ENCODE peak calls at places on chromosomes 12 and 14, in five cellular contexts. H is MCF 10A; P is midbrain; B is activated CD8-positive, alpha-beta memory T cell treated with anti-CD3 and anti-CD28 coated beads for 4 hours; Z is iPS-NIHi11. Q is an unnamed sample.

GRCh38 chr12:96250119-96250685 is 56.0 kb downstream of the ELK3 start:
- DNase-seq in H (no peak), P (no peak), B (no peak), Z (no peak), Q (no peak)

GRCh38 chr12:44525806-44526654 is 350.1 kb downstream of the NELL2 start:
- DNase-seq in H (no peak), P (no peak), B (no peak), Z (peak), Q (no peak)

GRCh38 chr14:88840926-88841325 is 16.5 kb downstream of the TTC8 start:
- DNase-seq in H (no peak), P (no peak), B (no peak), Z (no peak), Q (no peak)

GRCh38 chr12:12439636-12440035 is 82.8 kb downstream of the BORCS5 start:
- DNase-seq in H (peak), P (no peak), B (peak), Z (no peak), Q (peak)

GRCh38 chr12:76183459-76184186 is 99.1 kb upstream of the NAP1L1 start:
- DNase-seq in H (peak), P (no peak), B (no peak), Z (no peak), Q (peak)

GRCh38 chr12:28092396-28092795 is 97.9 kb upstream of the CCDC91 start:
- DNase-seq in H (no peak), P (no peak), B (no peak), Z (no peak), Q (no peak)

GRCh38 chr14:90828642-90829487 is 12.6 kb upstream of the TTC7B start:
- DNase-seq in H (no peak), P (peak), B (no peak), Z (no peak), Q (no peak)

GRCh38 chr12:2083561-2083960 is 30.8 kb downstream of the CACNA1C start:
- DNase-seq in H (no peak), P (no peak), B (no peak), Z (no peak), Q (no peak)

GRCh38 chr14:55136868-55137785 is 8.1 kb downstream of the LGALS3 start:
- DNase-seq in H (peak), P (peak), B (no peak), Z (no peak), Q (no peak)

GRCh38 chr12:3150820-3151590 is 73.8 kb downstream of the TSPAN9 start:
- DNase-seq in H (no peak), P (no peak), B (no peak), Z (peak), Q (no peak)

GRCh38 chr12:56996793-56997545 is 9.4 kb downstream of the ZBTB39 start:
- DNase-seq in H (no peak), P (no peak), B (no peak), Z (no peak), Q (no peak)

Q was measured in HT1080.